ENCODE peak calls at places on chromosome 10, in nine cellular contexts. E, X, M, P, G, F, H, A and V are unnamed samples.
A peak's percentile ranks its signal among the peaks of the same experiment; 100 is the strongest.

GRCh38 chr10:10792681-10793080 is 225.0 kb upstream of the CELF2 start:
- DNase-seq in F (peak; percentile 95), P (no peak), X (no peak), E (peak; percentile 54), H (peak; percentile 75), G (peak; percentile 86), A (no peak), M (no peak), V (peak; percentile 96)

GRCh38 chr10:105063796-105064195 is 422.7 kb downstream of the SORCS3 start:
- DNase-seq in F (peak; percentile 1), X (no peak), A (peak; percentile 51), E (no peak), G (peak; percentile 10), P (no peak), H (no peak), M (no peak), V (peak; percentile 78)

GRCh38 chr10:32582946-32583345 is 137.0 kb downstream of the CCDC7 start:
- DNase-seq in X (no peak), F (no peak), A (peak; percentile 53), G (peak; percentile 4), H (no peak), P (no peak), E (no peak), M (no peak), V (no peak)

GRCh38 chr10:43427166-43427825 is 9.6 kb upstream of the ZNF487 start:
- DNase-seq in G (no peak), H (no peak), P (peak; percentile 22), F (no peak), A (peak; percentile 57), E (no peak), M (no peak), X (no peak), V (no peak)

GRCh38 chr10:47048533-47048905 is 137.3 kb downstream of the PTPN20 start:
- DNase-seq in H (no peak), A (no peak), M (peak; percentile 32), X (no peak), F (peak; percentile 32), P (peak; percentile 83), G (no peak), E (no peak), V (no peak)

GRCh38 chr10:11018426-11018818 is 750 bp downstream of the CELF2 start:
- DNase-seq in X (no peak), E (no peak), A (no peak), G (no peak), H (no peak), P (peak; percentile 81), F (no peak), M (peak; percentile 58), V (no peak)

GRCh38 chr10:28954211-28954610 is 276.9 kb downstream of the BAMBI start:
- DNase-seq in P (no peak), F (peak; percentile 31), E (no peak), G (peak; percentile 59), H (no peak), X (no peak), M (no peak), A (no peak), V (peak; percentile 59)

GRCh38 chr10:37737336-37737735 is 120.1 kb downstream of the ZNF248 start:
- DNase-seq in G (no peak), P (no peak), E (no peak), M (no peak), F (no peak), X (no peak), A (no peak), H (no peak), V (no peak)

GRCh38 chr10:130109796-130110235 is 814 bp downstream of the C10orf143 start:
- DNase-seq in P (no peak), A (peak; percentile 89), M (peak; percentile 73), F (peak; percentile 93), E (peak; percentile 64), G (peak; percentile 80), X (peak; percentile 29), H (peak; percentile 78), V (peak; percentile 94)

GRCh38 chr10:124625831-124626238 is 118.3 kb downstream of the FAM53B start:
- DNase-seq in M (peak; percentile 66), P (no peak), E (no peak), X (no peak), F (no peak), G (no peak), H (no peak), A (no peak), V (no peak)

GRCh38 chr10:78634835-78635234 is 433.9 kb upstream of the ZMIZ1 start:
- DNase-seq in E (no peak), F (peak; percentile 32), P (no peak), X (no peak), M (no peak), G (peak; percentile 39), A (no peak), H (no peak), V (peak; percentile 86)

GRCh38 chr10:10977231-10977956 is 40.3 kb upstream of the CELF2 start:
- DNase-seq in G (no peak), F (no peak), X (no peak), M (no peak), A (no peak), E (no peak), P (no peak), H (no peak), V (no peak)

GRCh38 chr10:89516149-89516832 is 19.1 kb downstream of the SLC16A12 start:
- DNase-seq in E (peak; percentile 85), H (peak; percentile 58), A (no peak), P (peak; percentile 87), M (peak; percentile 79), X (no peak), F (peak; percentile 94), G (peak; percentile 97), V (peak; percentile 96)

GRCh38 chr10:5512881-5513698 is 11.7 kb upstream of the CALML3 start:
- DNase-seq in M (no peak), F (no peak), G (no peak), E (no peak), H (no peak), X (no peak), A (peak; percentile 21), P (peak; percentile 44), V (no peak)

GRCh38 chr10:60139798-60140566 is 233.6 kb upstream of the CCDC6 start:
- DNase-seq in M (no peak), G (peak; percentile 90), X (no peak), F (peak; percentile 60), P (no peak), E (no peak), A (no peak), H (peak; percentile 56), V (peak; percentile 71)

GRCh38 chr10:17431871-17432311 is 22.5 kb downstream of the ST8SIA6 start:
- DNase-seq in M (no peak), F (peak; percentile 11), A (peak; percentile 59), E (no peak), P (no peak), G (peak; percentile 46), X (no peak), H (peak; percentile 9), V (peak; percentile 51)

GRCh38 chr10:8096931-8097330 is 42.4 kb downstream of the GATA3 start:
- DNase-seq in E (no peak), F (no peak), M (no peak), H (no peak), G (no peak), X (no peak), A (no peak), P (no peak), V (no peak)

GRCh38 chr10:35565602-35566061 is 39.5 kb upstream of the GJD4 start:
- DNase-seq in P (no peak), M (peak; percentile 37), G (peak; percentile 27), A (no peak), F (peak; percentile 28), H (no peak), X (no peak), E (no peak), V (peak; percentile 47)

GRCh38 chr10:72106154-72106849 is 18.0 kb upstream of the SPOCK2 start:
- DNase-seq in X (no peak), F (no peak), G (no peak), M (no peak), P (no peak), E (no peak), A (peak; percentile 28), H (no peak), V (no peak)

GRCh38 chr10:59876695-59877094 is 29.7 kb downstream of the CCDC6 start:
- DNase-seq in G (peak; percentile 57), P (no peak), E (no peak), A (no peak), H (no peak), M (no peak), X (no peak), F (no peak), V (no peak)

GRCh38 chr10:30134546-30134945 is 75.2 kb upstream of the JCAD start:
- DNase-seq in G (no peak), X (no peak), F (no peak), E (no peak), M (no peak), P (no peak), H (no peak), A (no peak), V (no peak)

GRCh38 chr10:69215405-69216176 is 4.5 kb upstream of the HKDC1 start:
- DNase-seq in P (no peak), G (peak; percentile 38), A (peak; percentile 43), E (no peak), X (no peak), M (no peak), F (no peak), H (no peak), V (peak; percentile 24)

GRCh38 chr10:114634607-114634974 is 23.5 kb downstream of the ABLIM1 start:
- DNase-seq in X (no peak), G (peak; percentile 91), P (peak; percentile 87), H (peak; percentile 76), A (peak; percentile 82), M (peak; percentile 86), F (peak; percentile 92), E (peak; percentile 82), V (peak; percentile 95)

GRCh38 chr10:104323721-104324686 is 14.3 kb downstream of the ITPRIP start:
- DNase-seq in H (no peak), X (no peak), E (no peak), P (no peak), G (no peak), M (no peak), A (no peak), F (no peak), V (no peak)

GRCh38 chr10:31876616-31877352 is 51.8 kb downstream of the ARHGAP12 start:
- DNase-seq in H (no peak), G (no peak), F (no peak), P (no peak), A (no peak), M (no peak), E (no peak), X (no peak), V (no peak)

GRCh38 chr10:119644994-119645393 is 6.2 kb upstream of the BAG3 start:
- DNase-seq in F (no peak), A (peak; percentile 38), X (no peak), H (no peak), M (no peak), E (no peak), P (no peak), G (no peak), V (no peak)

GRCh38 chr10:100725869-100726426 is 19.4 kb upstream of the PAX2 start:
- DNase-seq in H (no peak), F (no peak), M (no peak), G (no peak), X (no peak), A (no peak), E (no peak), P (peak; percentile 42), V (no peak)

GRCh38 chr10:86348321-86349210 is 18.0 kb downstream of the GRID1 start:
- DNase-seq in P (peak; percentile 73), G (no peak), M (no peak), X (no peak), H (no peak), A (peak; percentile 14), E (no peak), F (peak; percentile 10), V (peak; percentile 14)

GRCh38 chr10:101938316-101939272 is 95.0 kb upstream of the KCNIP2 start:
- DNase-seq in H (peak; percentile 75), P (no peak), A (no peak), X (no peak), M (no peak), E (peak; percentile 40), G (peak; percentile 95), F (peak; percentile 88), V (peak; percentile 85)

GRCh38 chr10:77643795-77644468 is 6.3 kb upstream of the KCNMA1 start:
- DNase-seq in F (peak; percentile 81), M (peak; percentile 37), A (peak; percentile 76), P (no peak), X (no peak), G (peak; percentile 80), H (peak; percentile 59), E (no peak), V (peak; percentile 77)

GRCh38 chr10:50622497-50623298 is 1.1 kb downstream of the SGMS1 start:
- DNase-seq in F (peak; percentile 50), P (peak; percentile 84), A (peak; percentile 82), E (no peak), H (no peak), G (peak; percentile 61), M (peak; percentile 45), X (peak; percentile 13), V (peak; percentile 68)